ENCODE peak calls at places on chromosomes 5 and 9, in four cellular contexts. V is mucosa of descending colon, X is neural progenitor cell, A is lower leg skin. Y is an unnamed sample.

GRCh38 chr9:129542761-129543160 is 78.1 kb downstream of the C9orf50 start:
- DNase-seq in V (no peak), A (no peak), X (no peak), Y (no peak)

GRCh38 chr9:135563039-135563476 is 1.5 kb downstream of the PAEP start:
- DNase-seq in V (no peak), A (peak), X (no peak), Y (no peak)

GRCh38 chr5:5605170-5605764 is 182.8 kb downstream of the ICE1 start:
- DNase-seq in X (no peak), V (no peak), A (no peak), Y (no peak)

GRCh38 chr9:121288874-121289553 is 21.1 kb downstream of the GSN start:
- DNase-seq in X (peak), V (peak), A (no peak), Y (peak)

GRCh38 chr9:125794708-125795107 is 47.5 kb downstream of the PBX3 start:
- DNase-seq in X (no peak), V (no peak), A (no peak), Y (no peak)

GRCh38 chr9:97900103-97900737 is 22.1 kb downstream of the TRMO start:
- DNase-seq in A (no peak), X (no peak), V (no peak), Y (peak)

GRCh38 chr5:6568383-6568782 is 64.5 kb downstream of the NSUN2 start:
- DNase-seq in X (no peak), V (no peak), A (peak), Y (no peak)

GRCh38 chr5:33806736-33807442 is 84.9 kb downstream of the ADAMTS12 start:
- DNase-seq in V (no peak), A (no peak), X (no peak), Y (peak)

GRCh38 chr9:129869585-129870501 is 34.6 kb downstream of the USP20 start:
- DNase-seq in X (no peak), A (no peak), V (no peak), Y (no peak)

GRCh38 chr9:33250458-33250995 is 10.6 kb downstream of the SPINK4 start:
- DNase-seq in V (no peak), A (no peak), X (no peak), Y (peak)

GRCh38 chr5:42583322-42583721 is 160.1 kb downstream of the GHR start:
- DNase-seq in X (peak), A (no peak), V (peak), Y (peak)

GRCh38 chr5:179267671-179268071 is 77.6 kb downstream of the ADAMTS2 start:
- DNase-seq in X (no peak), V (no peak), A (peak), Y (no peak)

GRCh38 chr9:95772320-95773060 is 103.0 kb upstream of the ERCC6L2 start:
- DNase-seq in A (peak), V (peak), X (peak), Y (peak)

GRCh38 chr5:109868737-109869136 is 179.0 kb downstream of the MAN2A1 start:
- DNase-seq in V (no peak), A (no peak), X (no peak), Y (peak)

GRCh38 chr5:57900356-57900944 is 417.8 kb upstream of the ACTBL2 start:
- DNase-seq in X (no peak), V (no peak), A (no peak), Y (peak)

GRCh38 chr9:130215341-130216119 is 43.3 kb downstream of the NCS1 start:
- DNase-seq in A (no peak), X (no peak), V (no peak), Y (peak)

GRCh38 chr5:172370648-172371248 is 83.6 kb downstream of the SH3PXD2B start:
- DNase-seq in A (no peak), X (peak), V (peak), Y (peak)

GRCh38 chr9:114125614-114126013 is 26.5 kb upstream of the KIF12 start:
- DNase-seq in A (peak), X (no peak), V (no peak), Y (no peak)

GRCh38 chr9:98774746-98775145 is 21.6 kb downstream of the ANKS6 start:
- DNase-seq in X (peak), V (no peak), A (no peak), Y (no peak)

GRCh38 chr5:135037519-135038201 is 3.6 kb upstream of the PITX1 start:
- DNase-seq in A (no peak), V (no peak), X (peak), Y (no peak)

GRCh38 chr9:87395804-87396458 is 101.7 kb upstream of the DAPK1 start:
- DNase-seq in A (no peak), V (no peak), X (no peak), Y (no peak)

GRCh38 chr5:159784993-159785392 is 131.3 kb upstream of the ADRA1B start:
- DNase-seq in V (no peak), A (no peak), X (no peak), Y (no peak)

GRCh38 chr9:76687861-76688374 is 76.3 kb upstream of the PCA3 start:
- DNase-seq in V (no peak), A (no peak), X (no peak), Y (peak)

GRCh38 chr5:56307714-56308346 is 74.7 kb upstream of the ANKRD55 start:
- DNase-seq in V (peak), X (no peak), A (no peak), Y (no peak)

GRCh38 chr5:5421149-5421960 is 1.1 kb upstream of the ICE1 start:
- DNase-seq in A (no peak), V (peak), X (no peak), Y (peak)

GRCh38 chr5:101897914-101898313 is 398.2 kb downstream of the SLCO4C1 start:
- DNase-seq in V (no peak), X (peak), A (no peak), Y (no peak)

GRCh38 chr5:57247765-57248164 is 73.9 kb downstream of the GPBP1 start:
- DNase-seq in V (no peak), A (no peak), X (no peak), Y (no peak)

GRCh38 chr5:6475626-6476312 is 27.1 kb downstream of the UBE2QL1 start:
- DNase-seq in A (peak), V (peak), X (peak), Y (no peak)

GRCh38 chr5:59874675-59875074 is 18.9 kb downstream of the PDE4D start:
- DNase-seq in X (no peak), A (no peak), V (no peak), Y (peak)

GRCh38 chr9:131992906-131993657 is 86.6 kb downstream of the MED27 start:
- DNase-seq in A (no peak), V (no peak), X (peak), Y (peak)

DNA sequence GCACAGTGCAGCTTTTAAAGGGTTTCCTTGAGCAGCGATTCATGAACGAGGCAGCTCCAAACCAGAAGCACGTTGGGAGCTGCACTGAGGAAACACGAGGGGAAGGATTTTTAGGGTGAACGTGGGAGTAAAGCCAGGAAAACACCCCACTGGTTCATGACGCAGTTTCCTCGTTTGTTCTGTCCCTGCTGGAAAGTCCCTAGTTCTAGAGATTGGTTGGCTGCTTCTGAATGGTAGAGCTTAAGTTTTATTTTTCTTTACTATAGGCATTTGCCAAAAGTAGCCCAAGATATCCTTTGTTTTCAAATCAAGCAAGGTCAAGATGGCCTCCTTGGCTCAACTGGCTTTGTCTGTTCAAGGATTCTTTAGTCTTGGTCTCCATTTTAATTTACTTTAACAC is 116.5 kb upstream of the CACNA1B start:
- DNase-seq in X (no peak), A (no peak), V (no peak), Y (peak)
- H3K4me3 ChIP-seq in X (no peak), A (no peak), V (no peak), Y (no peak)

DNA sequence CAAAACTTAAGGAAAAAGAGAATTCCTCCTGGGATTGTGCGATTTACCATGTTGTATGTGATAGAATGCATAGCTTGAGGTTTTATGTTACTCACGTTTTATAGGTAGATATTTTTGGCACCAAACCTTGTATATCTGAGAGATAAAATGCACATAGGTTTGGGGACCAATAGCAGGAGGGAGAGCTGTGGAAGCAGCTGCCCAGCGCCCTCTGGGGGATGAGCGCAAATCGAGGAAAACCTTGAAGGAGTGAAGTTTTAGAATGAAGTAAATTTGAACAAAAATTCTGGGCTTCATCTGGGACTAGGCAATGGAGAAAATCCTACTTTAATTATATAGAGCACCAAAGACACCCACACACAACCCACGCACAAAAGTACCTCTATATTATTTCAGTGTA is 197.0 kb downstream of the ADCY2 start:
- DNase-seq in A (no peak), V (peak), X (peak), Y (no peak)
- TF ChIP-seq CTCF in A (no peak), V (no peak), X (peak), Y (no peak)

GRCh38 chr9:107548298-107549142 is 59.0 kb upstream of the KLF4 start:
- DNase-seq in A (no peak), V (no peak), X (no peak), Y (peak)
- H3K4me3 ChIP-seq in A (no peak), V (no peak), X (no peak), Y (peak)

DNA sequence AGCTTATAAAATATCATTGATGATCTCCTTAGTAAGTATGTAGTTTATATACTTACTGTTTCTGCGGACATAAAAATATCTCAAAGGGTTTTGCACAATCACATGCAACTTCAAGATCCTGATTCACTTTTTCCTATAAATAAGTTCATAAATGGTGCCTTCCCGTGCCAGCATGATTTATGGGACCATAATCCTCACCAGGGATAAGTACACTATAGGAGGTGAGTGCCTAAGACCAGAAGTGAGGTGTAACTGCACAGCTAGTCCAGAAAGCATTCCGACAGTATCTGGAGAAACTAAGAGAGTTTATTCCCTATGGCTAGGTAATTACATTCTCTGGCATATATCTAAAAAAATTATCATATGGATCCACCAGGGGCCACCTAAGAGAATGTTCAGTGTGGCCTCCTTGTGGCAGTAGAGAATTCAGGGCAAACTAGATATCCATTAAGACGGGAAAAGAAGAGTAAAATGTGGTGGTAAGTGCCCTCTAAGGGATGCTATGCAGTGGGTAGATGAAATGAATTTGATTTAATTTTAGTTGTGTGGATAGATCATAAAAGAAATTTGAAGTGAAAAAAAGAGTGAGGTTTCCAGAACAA is 402.5 kb upstream of the SLC24A2 start:
- DNase-seq in A (no peak), X (no peak), V (peak), Y (peak)
- TF ChIP-seq CTCF in A (no peak), X (no peak), V (no peak), Y (peak)